ENCODE peak calls at places on chromosomes 13 and 19, in nine cellular contexts. C, P, U, S, D, T, E, Q and Y are unnamed samples. For H3K4me1 and H3K27me3, the result is how much of the 10 kb centered on the place peaks cover.

GRCh38 chr13:75812751-75813181 is 176.6 kb downstream of the LMO7 start:
- DNase-seq in C (no peak), P (no peak), U (no peak), S (no peak), D (no peak), T (no peak), E (no peak), Q (no peak), Y (no peak)

GRCh38 chr13:97559981-97560380 is 126.0 kb downstream of the RAP2A start:
- DNase-seq in C (no peak), P (no peak), U (no peak), S (no peak), D (no peak), T (no peak), E (no peak), Q (no peak), Y (no peak)

GRCh38 chr13:43185206-43185605 is 161.8 kb downstream of the DNAJC15 start:
- DNase-seq in C (no peak), P (no peak), U (no peak), S (no peak), D (no peak), T (no peak), E (no peak), Q (no peak), Y (peak)

GRCh38 chr13:67554296-67554695 is 324.2 kb upstream of the PCDH9 start:
- DNase-seq in C (no peak), P (no peak), U (no peak), S (no peak), D (no peak), T (no peak), E (no peak), Q (no peak), Y (no peak)

GRCh38 chr19:46611791-46612190 is 10.7 kb downstream of the CALM3 start:
- DNase-seq in C (no peak), P (no peak), U (no peak), S (no peak), D (no peak), T (no peak), E (no peak), Q (peak), Y (no peak)

GRCh38 chr13:33353210-33353609 is 67.7 kb upstream of the STARD13 start:
- DNase-seq in C (no peak), P (peak), U (peak), S (no peak), D (peak), T (no peak), E (no peak), Q (peak), Y (peak)

GRCh38 chr13:54433511-54434206 is 1405.0 kb downstream of the OLFM4 start:
- DNase-seq in C (no peak), P (no peak), U (no peak), S (no peak), D (no peak), T (peak), E (no peak), Q (no peak), Y (no peak)

GRCh38 chr19:9700229-9700981 is 25.5 kb upstream of the ZNF562 start:
- DNase-seq in C (no peak), P (no peak), U (no peak), S (no peak), D (no peak), T (no peak), E (peak), Q (no peak), Y (no peak)

GRCh38 chr19:33214621-33215020 is 11.0 kb downstream of the SLC7A10 start:
- DNase-seq in C (no peak), P (no peak), U (no peak), S (peak), D (no peak), T (peak), E (no peak), Q (no peak), Y (no peak)

GRCh38 chr19:7868326-7868670 is 5.9 kb downstream of the PRR36 start:
- DNase-seq in C (no peak), P (no peak), U (no peak), S (peak), D (no peak), T (no peak), E (no peak), Q (no peak), Y (no peak)

GRCh38 chr13:60396783-60397692 is at the start of gene TDRD3:
- DNase-seq in C (peak), P (peak), U (peak), S (peak), D (peak), T (peak), E (peak), Q (peak), Y (peak)

GRCh38 chr13:94322925-94323324 is 156.6 kb downstream of the DCT start:
- DNase-seq in C (no peak), P (no peak), U (no peak), S (no peak), D (no peak), T (no peak), E (no peak), Q (no peak), Y (peak)

GRCh38 chr13:94822356-94822755 is 110.0 kb upstream of the SOX21 start:
- DNase-seq in C (no peak), P (no peak), U (no peak), S (peak), D (no peak), T (no peak), E (no peak), Q (no peak), Y (no peak)

GRCh38 chr13:61410669-61411297 is 4.9 kb downstream of the PCDH20 start:
- DNase-seq in C (peak), P (no peak), U (no peak), S (peak), D (no peak), T (peak), E (no peak), Q (no peak), Y (no peak)

GRCh38 chr19:6464070-6464873 is at the start of gene CRB3:
- DNase-seq in C (no peak), P (peak), U (peak), S (peak), D (peak), T (peak), E (peak), Q (peak), Y (no peak)

GRCh38 chr19:58054792-58055482 is 4.1 kb upstream of the ZNF135 start:
- DNase-seq in C (no peak), P (no peak), U (peak), S (peak), D (peak), T (no peak), E (no peak), Q (no peak), Y (no peak)

GRCh38 chr19:44603201-44603945 is 10.0 kb upstream of the IGSF23 start:
- DNase-seq in C (no peak), P (no peak), U (no peak), S (no peak), D (no peak), T (no peak), E (no peak), Q (no peak), Y (no peak)

GRCh38 chr19:50602935-50603334 is 34.7 kb upstream of the LRRC4B start:
- DNase-seq in C (no peak), P (no peak), U (no peak), S (no peak), D (no peak), T (no peak), E (no peak), Q (no peak), Y (no peak)

GRCh38 chr13:96834626-96835025 is 159.7 kb downstream of the OXGR1 start:
- DNase-seq in C (no peak), P (no peak), U (no peak), S (no peak), D (no peak), T (no peak), E (no peak), Q (no peak), Y (no peak)

GRCh38 chr13:44969858-44970484 is 19.3 kb downstream of the NUFIP1 start:
- DNase-seq in C (no peak), P (no peak), U (no peak), S (peak), D (no peak), T (peak), E (no peak), Q (no peak), Y (no peak)

DNA sequence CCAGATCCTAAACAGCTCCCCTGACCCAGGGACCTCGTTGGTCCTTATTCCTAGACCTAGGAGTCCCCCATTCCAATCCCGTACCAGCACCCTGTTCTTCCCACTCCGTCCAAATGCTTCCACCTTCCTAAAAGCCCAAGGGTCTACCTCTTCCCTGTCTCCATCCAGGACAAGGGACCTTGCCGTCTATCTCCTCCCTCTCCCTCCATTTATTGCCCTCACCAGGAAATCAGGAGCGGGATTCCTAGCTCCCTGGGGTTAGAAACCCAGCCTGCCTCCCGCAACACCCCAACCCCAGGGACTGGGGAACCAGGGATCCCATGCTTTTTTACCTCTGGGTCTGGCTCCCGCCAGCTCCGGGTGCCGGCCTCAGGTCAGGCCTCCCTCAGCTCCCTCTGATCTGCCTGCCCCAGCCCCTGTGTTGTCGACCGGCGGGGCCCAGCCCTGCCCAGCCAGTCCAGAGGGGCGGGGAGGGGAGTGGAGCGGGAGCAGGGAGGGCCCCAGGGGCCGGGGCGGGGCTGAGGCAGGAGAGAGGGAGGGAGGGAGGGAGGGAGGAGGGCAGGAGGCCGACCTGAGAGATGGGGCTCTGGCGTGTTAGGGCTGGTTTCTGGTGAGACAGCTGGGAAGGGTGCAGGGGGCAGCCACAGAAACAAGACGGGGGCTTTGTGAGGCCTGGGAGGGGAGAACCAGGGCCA is at the start of gene B3GNT8:
- DNase-seq in C (no peak), P (peak), U (peak), S (peak), D (peak), T (peak), E (peak), Q (peak), Y (peak)
- TF ChIP-seq POLR2AphosphoS5 in C (no peak), P (no peak), U (no peak), S (peak), D (peak), T (peak), E (peak), Q (peak), Y (peak)

DNA sequence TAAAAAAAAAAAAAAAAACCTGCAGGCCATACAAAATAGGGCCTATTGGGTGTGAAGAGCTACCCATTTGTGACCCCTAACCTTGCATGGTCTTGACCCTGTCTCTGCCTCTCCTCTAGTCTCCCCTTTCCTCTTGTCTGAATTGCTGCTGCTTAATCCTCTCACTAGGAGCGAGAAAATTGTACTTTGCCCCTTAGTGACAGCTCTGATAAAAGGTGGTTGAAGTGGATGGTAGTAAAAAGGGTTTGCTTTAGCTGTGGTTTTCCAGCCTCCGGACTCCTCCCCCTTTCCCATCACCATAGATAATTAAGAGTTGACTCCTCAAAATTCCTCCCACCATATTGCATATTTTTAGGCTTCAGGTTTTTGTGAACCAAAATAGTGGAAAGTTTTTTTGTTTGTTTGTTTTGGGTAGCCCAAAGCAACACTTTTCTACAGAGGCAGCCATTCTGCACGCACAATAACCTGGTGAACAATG is 23.5 kb downstream of the ACTN4 start:
- DNase-seq in C (no peak), P (no peak), U (no peak), S (no peak), D (no peak), T (peak), E (no peak), Q (no peak), Y (no peak)
- H3K4me1 ChIP-seq in C (half or more), P (half or more), U (under half), S (half or more), D (half or more), T (half or more), E (half or more), Q (half or more), Y (half or more)

DNA sequence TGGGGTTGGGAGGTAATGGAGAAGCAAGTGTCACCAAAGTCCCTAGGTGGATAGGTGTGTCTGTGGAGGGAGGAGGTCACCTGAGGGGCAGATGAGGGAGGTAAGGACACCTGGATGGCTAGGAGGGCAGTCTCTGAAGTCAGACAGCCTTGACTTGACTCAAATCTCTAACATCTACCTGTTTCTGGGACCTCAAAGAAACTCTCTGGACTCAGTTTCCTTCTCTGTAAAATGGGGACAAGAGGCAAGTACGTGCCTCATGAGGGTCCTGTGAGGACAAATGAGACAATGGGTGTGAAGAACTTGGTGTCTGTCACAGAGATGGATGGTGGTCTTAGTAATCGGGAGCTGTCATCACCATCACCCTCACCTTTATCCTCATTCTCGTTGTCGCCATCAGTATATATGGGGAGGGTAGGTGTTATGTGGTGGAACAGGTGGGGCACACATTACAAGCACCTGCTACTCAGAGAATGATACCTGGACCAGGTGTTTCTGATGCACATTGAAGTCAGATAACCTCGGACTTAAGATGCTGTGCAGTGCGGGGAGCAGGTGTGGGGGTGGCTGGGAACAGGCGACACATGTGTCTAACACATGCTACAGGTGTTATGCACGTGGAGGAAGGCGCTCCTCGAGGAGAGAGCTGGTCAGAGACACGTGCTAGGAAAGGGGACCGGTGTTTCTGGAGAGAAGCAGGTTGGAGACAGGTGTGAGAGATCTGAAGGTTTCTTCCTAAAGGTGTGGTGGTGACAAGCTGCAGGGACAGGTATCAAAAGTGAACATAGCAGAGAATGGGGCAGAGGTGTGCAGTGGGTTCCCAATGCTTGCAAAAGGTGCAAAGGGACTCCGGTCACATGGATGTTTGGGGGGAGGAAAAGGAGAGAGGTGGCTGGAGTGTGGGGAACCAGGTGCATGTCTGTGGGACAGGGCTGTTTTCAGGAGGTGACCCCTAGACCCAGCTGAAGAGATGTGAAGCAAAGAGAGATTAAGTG is 3.8 kb downstream of the ERFL start:
- DNase-seq in C (no peak), P (no peak), U (no peak), S (peak), D (no peak), T (no peak), E (no peak), Q (no peak), Y (no peak)
- H3K27me3 ChIP-seq in C (under half), P (half or more), U (half or more), S (half or more), D (half or more), T (half or more), E (under half), Q (under half), Y (half or more)

GRCh38 chr13:21060063-21060826 is 1.1 kb downstream of the LATS2 start:
- DNase-seq in C (no peak), P (peak), U (no peak), S (peak), D (peak), T (no peak), E (peak), Q (peak), Y (no peak)
- TF ChIP-seq POLR2AphosphoS5 in C (no peak), P (no peak), U (no peak), S (no peak), D (peak), T (no peak), E (no peak), Q (peak), Y (peak)